ENCODE peak calls at places on chromosomes 4 and X, in seven cellular contexts. One of them, this sample, is unnamed.

GRCh38 chr4:147760695-147761094 is 28.8 kb downstream of the ARHGAP10 start:
- DNase-seq in GM12878: no peak
- DNase-seq in K562: no peak
- DNase-seq in GM12891: no peak
- DNase-seq in HepG2: no peak
- DNase-seq in H1: no peak
- DNase-seq in SK-N-SH: peak; percentile 46
- DNase-seq in this sample: no peak

GRCh38 chr4:26568446-26568994 is 15.4 kb upstream of the TBC1D19 start:
- DNase-seq in HepG2: no peak
- DNase-seq in H1: no peak
- DNase-seq in SK-N-SH: no peak
- DNase-seq in GM12878: no peak
- DNase-seq in GM12891: no peak
- DNase-seq in K562: no peak
- DNase-seq in this sample: no peak

GRCh38 chrX:41142130-41142529 is 56.9 kb downstream of the USP9X start:
- DNase-seq in K562: no peak
- DNase-seq in GM12891: no peak
- DNase-seq in SK-N-SH: no peak
- DNase-seq in GM12878: no peak
- DNase-seq in HepG2: no peak
- DNase-seq in H1: no peak
- DNase-seq in this sample: no peak

GRCh38 chr4:8512510-8512909 is 67.7 kb upstream of the GPR78 start:
- DNase-seq in H1: no peak
- DNase-seq in GM12878: no peak
- DNase-seq in SK-N-SH: no peak
- DNase-seq in HepG2: no peak
- DNase-seq in GM12891: no peak
- DNase-seq in K562: no peak
- DNase-seq in this sample: no peak

GRCh38 chr4:182179105-182179504 is 64.1 kb upstream of the TENM3 start:
- DNase-seq in K562: no peak
- DNase-seq in SK-N-SH: peak; percentile 45
- DNase-seq in H1: no peak
- DNase-seq in HepG2: no peak
- DNase-seq in GM12891: no peak
- DNase-seq in GM12878: no peak
- DNase-seq in this sample: no peak

GRCh38 chr4:54547299-54548097 is 110.3 kb upstream of the KIT start:
- DNase-seq in HepG2: no peak
- DNase-seq in H1: no peak
- DNase-seq in K562: no peak
- DNase-seq in GM12891: no peak
- DNase-seq in SK-N-SH: no peak
- DNase-seq in GM12878: peak; percentile 19
- DNase-seq in this sample: no peak

GRCh38 chr4:37946503-37947179 is 13.6 kb upstream of the PTTG2 start:
- DNase-seq in SK-N-SH: no peak
- DNase-seq in K562: no peak
- DNase-seq in HepG2: no peak
- DNase-seq in H1: no peak
- DNase-seq in GM12891: no peak
- DNase-seq in GM12878: no peak
- DNase-seq in this sample: no peak

GRCh38 chrX:26138043-26138442 is at the start of gene MAGEB18:
- DNase-seq in K562: no peak
- DNase-seq in GM12878: no peak
- DNase-seq in HepG2: no peak
- DNase-seq in GM12891: no peak
- DNase-seq in H1: no peak
- DNase-seq in SK-N-SH: no peak
- DNase-seq in this sample: no peak

GRCh38 chr4:7383251-7383650 is 51.5 kb downstream of the PSAPL1 start:
- DNase-seq in H1: no peak
- DNase-seq in GM12891: no peak
- DNase-seq in HepG2: no peak
- DNase-seq in K562: no peak
- DNase-seq in GM12878: no peak
- DNase-seq in SK-N-SH: peak; percentile 20
- DNase-seq in this sample: no peak

GRCh38 chr4:123587983-123588494 is 191.4 kb downstream of the SPRY1 start:
- DNase-seq in SK-N-SH: peak; percentile 52
- DNase-seq in GM12878: no peak
- DNase-seq in H1: no peak
- DNase-seq in HepG2: peak; percentile 32
- DNase-seq in GM12891: no peak
- DNase-seq in K562: no peak
- DNase-seq in this sample: no peak

GRCh38 chr4:184897807-184898388 is 72.1 kb upstream of the ACSL1 start:
- DNase-seq in HepG2: no peak
- DNase-seq in H1: no peak
- DNase-seq in GM12891: no peak
- DNase-seq in K562: no peak
- DNase-seq in GM12878: no peak
- DNase-seq in SK-N-SH: no peak
- DNase-seq in this sample: no peak

GRCh38 chr4:14125375-14126129 is 498.0 kb upstream of the BOD1L1 start:
- DNase-seq in H1: no peak
- DNase-seq in GM12891: peak; percentile 1
- DNase-seq in HepG2: no peak
- DNase-seq in K562: no peak
- DNase-seq in SK-N-SH: no peak
- DNase-seq in GM12878: peak; percentile 49
- DNase-seq in this sample: no peak

GRCh38 chr4:41400296-41400695 is 137.7 kb upstream of the LIMCH1 start:
- DNase-seq in SK-N-SH: no peak
- DNase-seq in GM12878: no peak
- DNase-seq in HepG2: no peak
- DNase-seq in H1: no peak
- DNase-seq in K562: no peak
- DNase-seq in GM12891: no peak
- DNase-seq in this sample: no peak

GRCh38 chr4:68373513-68373912 is 23.6 kb upstream of the YTHDC1 start:
- DNase-seq in HepG2: no peak
- DNase-seq in SK-N-SH: peak; percentile 54
- DNase-seq in GM12878: no peak
- DNase-seq in K562: no peak
- DNase-seq in H1: peak; percentile 77
- DNase-seq in GM12891: no peak
- DNase-seq in this sample: peak; percentile 22

GRCh38 chrX:39907964-39908616 is 189.7 kb downstream of the BCOR start:
- DNase-seq in GM12878: no peak
- DNase-seq in GM12891: no peak
- DNase-seq in HepG2: peak; percentile 61
- DNase-seq in H1: no peak
- DNase-seq in K562: no peak
- DNase-seq in SK-N-SH: peak; percentile 30
- DNase-seq in this sample: no peak

GRCh38 chr4:187903700-187904099 is 91.9 kb upstream of the ZFP42 start:
- DNase-seq in SK-N-SH: no peak
- DNase-seq in H1: no peak
- DNase-seq in K562: no peak
- DNase-seq in GM12878: no peak
- DNase-seq in HepG2: no peak
- DNase-seq in GM12891: no peak
- DNase-seq in this sample: no peak

GRCh38 chr4:187908731-187909130 is 86.8 kb upstream of the ZFP42 start:
- DNase-seq in H1: no peak
- DNase-seq in GM12878: no peak
- DNase-seq in K562: no peak
- DNase-seq in SK-N-SH: no peak
- DNase-seq in HepG2: no peak
- DNase-seq in GM12891: no peak
- DNase-seq in this sample: no peak

DNA sequence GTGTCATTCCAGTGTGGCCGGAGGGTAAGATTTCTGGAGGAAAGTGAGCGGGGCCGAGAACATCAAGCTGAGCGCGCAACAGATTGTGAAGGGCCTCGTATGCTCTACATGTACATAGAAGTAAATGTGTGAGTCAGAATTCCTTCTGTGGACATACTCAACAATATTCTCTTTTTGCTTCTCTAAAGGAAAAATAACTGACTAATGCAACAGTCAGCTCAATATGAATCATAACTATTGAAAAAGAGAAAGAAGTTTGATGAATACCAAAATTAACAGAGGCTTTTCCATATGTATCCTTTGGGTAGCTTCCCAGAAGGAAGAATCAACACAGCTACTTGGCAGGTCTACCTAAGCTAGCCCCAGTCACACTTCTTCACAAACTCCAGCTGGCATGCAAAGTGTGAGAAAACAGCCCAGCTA is 87.5 kb upstream of the ZFP42 start:
- DNase-seq in K562: no peak
- DNase-seq in SK-N-SH: no peak
- DNase-seq in H1: no peak
- DNase-seq in GM12891: no peak
- DNase-seq in HepG2: no peak
- DNase-seq in GM12878: no peak
- DNase-seq in this sample: no peak
- TF ChIP-seq TAF1 in K562: no peak
- TF ChIP-seq TAF1 in SK-N-SH: no peak
- TF ChIP-seq TAF1 in H1: no peak
- TF ChIP-seq TAF1 in GM12891: no peak
- TF ChIP-seq TAF1 in HepG2: no peak
- TF ChIP-seq TAF1 in GM12878: no peak
- TF ChIP-seq TAF1 in this sample: no peak

GRCh38 chr4:76690091-76690905 is 207.6 kb downstream of the SOWAHB start:
- DNase-seq in GM12878: no peak
- DNase-seq in H1: no peak
- DNase-seq in K562: no peak
- DNase-seq in HepG2: no peak
- DNase-seq in GM12891: no peak
- DNase-seq in SK-N-SH: peak; percentile 84
- DNase-seq in this sample: no peak

GRCh38 chr4:76690906-76691275 is 207.1 kb downstream of the SOWAHB start:
- DNase-seq in SK-N-SH: no peak
- DNase-seq in HepG2: no peak
- DNase-seq in K562: no peak
- DNase-seq in GM12891: no peak
- DNase-seq in H1: no peak
- DNase-seq in GM12878: no peak
- DNase-seq in this sample: no peak

GRCh38 chr4:76689079-76689817 is 208.7 kb downstream of the SOWAHB start:
- DNase-seq in GM12891: peak; percentile 22
- DNase-seq in GM12878: no peak
- DNase-seq in K562: no peak
- DNase-seq in SK-N-SH: peak; percentile 78
- DNase-seq in HepG2: no peak
- DNase-seq in H1: no peak
- DNase-seq in this sample: peak; percentile 34

GRCh38 chr4:76687730-76688441 is 210.1 kb downstream of the SOWAHB start:
- DNase-seq in K562: no peak
- DNase-seq in HepG2: no peak
- DNase-seq in GM12878: no peak
- DNase-seq in SK-N-SH: peak; percentile 52
- DNase-seq in H1: no peak
- DNase-seq in GM12891: no peak
- DNase-seq in this sample: no peak

GRCh38 chr4:76688737-76689078 is 209.2 kb downstream of the SOWAHB start:
- DNase-seq in K562: no peak
- DNase-seq in GM12878: no peak
- DNase-seq in HepG2: no peak
- DNase-seq in H1: no peak
- DNase-seq in SK-N-SH: peak; percentile 45
- DNase-seq in GM12891: no peak
- DNase-seq in this sample: no peak
- TF ChIP-seq POLR2AphosphoS5 in K562: no peak
- TF ChIP-seq POLR2AphosphoS5 in GM12878: no peak
- TF ChIP-seq POLR2AphosphoS5 in HepG2: no peak
- TF ChIP-seq POLR2AphosphoS5 in H1: no peak
- TF ChIP-seq POLR2AphosphoS5 in SK-N-SH: no peak
- TF ChIP-seq POLR2AphosphoS5 in GM12891: no peak
- TF ChIP-seq POLR2AphosphoS5 in this sample: no peak

DNA sequence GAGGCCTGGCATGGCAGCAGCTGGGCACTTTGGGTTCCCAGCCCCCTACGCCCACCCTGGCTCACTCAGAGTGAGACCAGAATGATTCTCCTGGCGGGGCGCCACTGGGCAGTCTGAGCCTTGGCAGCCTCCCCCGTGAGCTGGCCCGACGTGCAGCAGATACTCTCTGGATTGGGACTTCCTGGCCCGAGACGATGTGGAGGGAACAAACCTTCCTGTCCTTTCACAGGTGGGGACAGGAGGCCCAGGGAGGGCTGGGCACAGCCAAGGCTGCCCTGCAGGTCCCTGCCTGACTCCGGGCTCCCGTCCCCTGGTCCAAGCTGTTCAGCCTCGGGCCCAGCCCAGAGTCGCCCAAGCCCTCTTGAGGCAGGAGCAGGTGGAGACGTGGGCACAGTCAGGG is 17.9 kb upstream of the ADD1 start:
- DNase-seq in K562: no peak
- DNase-seq in H1: no peak
- DNase-seq in HepG2: no peak
- DNase-seq in GM12878: no peak
- DNase-seq in GM12891: peak; percentile 4
- DNase-seq in SK-N-SH: no peak
- DNase-seq in this sample: peak; percentile 13
- TF ChIP-seq TAF1 in K562: no peak
- TF ChIP-seq TAF1 in H1: no peak
- TF ChIP-seq TAF1 in HepG2: no peak
- TF ChIP-seq TAF1 in GM12878: no peak
- TF ChIP-seq TAF1 in GM12891: no peak
- TF ChIP-seq TAF1 in SK-N-SH: no peak
- TF ChIP-seq TAF1 in this sample: no peak

GRCh38 chr4:28682872-28683271 is 1822.2 kb downstream of the STIM2 start:
- DNase-seq in GM12891: no peak
- DNase-seq in SK-N-SH: no peak
- DNase-seq in HepG2: no peak
- DNase-seq in H1: peak; percentile 33
- DNase-seq in K562: no peak
- DNase-seq in GM12878: no peak
- DNase-seq in this sample: no peak
- TF ChIP-seq POLR2AphosphoS5 in GM12891: no peak
- TF ChIP-seq POLR2AphosphoS5 in SK-N-SH: no peak
- TF ChIP-seq POLR2AphosphoS5 in HepG2: no peak
- TF ChIP-seq POLR2AphosphoS5 in H1: no peak
- TF ChIP-seq POLR2AphosphoS5 in K562: no peak
- TF ChIP-seq POLR2AphosphoS5 in GM12878: no peak
- TF ChIP-seq POLR2AphosphoS5 in this sample: no peak

This sample was measured in GM12892.